ENCODE peak calls at places on chromosomes 1 and 21, in five cellular contexts. H is endothelial cell of umbilical vein, V is colonic mucosa, N is sigmoid colon, R is psoas muscle. E is an unnamed sample.

GRCh38 chr1:173297798-173298391 is 90.8 kb upstream of the TNFSF4 start:
- DNase-seq in H (peak; percentile 1), V (no peak), N (no peak), R (no peak), E (no peak)

GRCh38 chr1:223706077-223706988 is 6.0 kb upstream of the CAPN2 start:
- DNase-seq in H (peak; percentile 22), V (peak; percentile 60), N (no peak), R (no peak), E (no peak)

GRCh38 chr1:26132825-26133167 is 21.2 kb downstream of the PDIK1L start:
- DNase-seq in H (no peak), V (no peak), N (no peak), R (no peak), E (no peak)

GRCh38 chr21:37552496-37553399 is 186.2 kb downstream of the DYRK1A start:
- DNase-seq in H (no peak), V (no peak), N (peak; percentile 47), R (peak; percentile 78), E (no peak)

GRCh38 chr1:156970017-156970416 is 49.6 kb downstream of the LRRC71 start:
- DNase-seq in H (no peak), V (no peak), N (no peak), R (no peak), E (no peak)

GRCh38 chr21:19523731-19524130 is 1120.1 kb upstream of the TMPRSS15 start:
- DNase-seq in H (no peak), V (no peak), N (no peak), R (no peak), E (no peak)

GRCh38 chr1:38064232-38064903 is 17.8 kb upstream of the POU3F1 start:
- DNase-seq in H (no peak), V (no peak), N (no peak), R (no peak), E (no peak)

GRCh38 chr1:222048030-222048632 is 306.2 kb upstream of the DUSP10 start:
- DNase-seq in H (no peak), V (no peak), N (no peak), R (no peak), E (no peak)

GRCh38 chr1:46289976-46290375 is 13.4 kb downstream of the LRRC41 start:
- DNase-seq in H (no peak), V (no peak), N (no peak), R (no peak), E (no peak)

GRCh38 chr1:42940851-42941639 is 17.6 kb downstream of the SLC2A1 start:
- DNase-seq in H (peak; percentile 96), V (no peak), N (no peak), R (peak; percentile 42), E (no peak)

GRCh38 chr1:37865348-37866119 is 6.1 kb upstream of the MTF1 start:
- DNase-seq in H (no peak), V (no peak), N (no peak), R (no peak), E (no peak)

GRCh38 chr1:98107256-98107655 is 186.4 kb upstream of the DPYD start:
- DNase-seq in H (no peak), V (no peak), N (no peak), R (no peak), E (no peak)

GRCh38 chr1:153659175-153659534 is 652 bp downstream of the SNAPIN start:
- DNase-seq in H (no peak), V (no peak), N (no peak), R (no peak), E (no peak)

GRCh38 chr21:45001134-45002095 is 61.6 kb downstream of the SLX9 start:
- DNase-seq in H (peak; percentile 76), V (no peak), N (peak; percentile 94), R (peak; percentile 93), E (peak; percentile 74)

GRCh38 chr1:154221815-154222081 is 993 bp downstream of the UBAP2L start:
- DNase-seq in H (peak; percentile 61), V (no peak), N (no peak), R (no peak), E (no peak)

GRCh38 chr1:117059334-117059677 is 820 bp upstream of the TTF2 start:
- DNase-seq in H (no peak), V (peak; percentile 84), N (no peak), R (peak; percentile 60), E (peak; percentile 82)

GRCh38 chr1:26277719-26278118 is 2.2 kb upstream of the SH3BGRL3 start:
- DNase-seq in H (no peak), V (no peak), N (no peak), R (no peak), E (no peak)

GRCh38 chr1:183461350-183461749 is 10.9 kb upstream of the SMG7 start:
- DNase-seq in H (no peak), V (peak; percentile 58), N (no peak), R (no peak), E (no peak)

GRCh38 chr21:41379901-41380300 is 18.1 kb downstream of the MX2 start:
- DNase-seq in H (no peak), V (no peak), N (no peak), R (no peak), E (no peak)

GRCh38 chr1:189775343-189775742 is 702.3 kb downstream of the BRINP3 start:
- DNase-seq in H (peak; percentile 3), V (no peak), N (no peak), R (no peak), E (no peak)

GRCh38 chr1:20484526-20485462 is 1.2 kb downstream of the CAMK2N1 start:
- DNase-seq in H (peak; percentile 43), V (peak; percentile 51), N (peak; percentile 71), R (no peak), E (peak; percentile 75)

GRCh38 chr1:238690415-238690814 is 696.0 kb upstream of the CHRM3 start:
- DNase-seq in H (no peak), V (no peak), N (no peak), R (no peak), E (no peak)

GRCh38 chr1:117631361-117631760 is 25.5 kb downstream of the TENT5C start:
- DNase-seq in H (no peak), V (no peak), N (no peak), R (no peak), E (no peak)

GRCh38 chr1:63198921-63199530 is 123.3 kb upstream of the FOXD3 start:
- DNase-seq in H (no peak), V (no peak), N (no peak), R (no peak), E (no peak)

GRCh38 chr1:223844962-223845809 is 561 bp downstream of the TP53BP2 start:
- DNase-seq in H (peak; percentile 87), V (peak; percentile 57), N (peak; percentile 80), R (peak; percentile 81), E (peak; percentile 87)

GRCh38 chr1:8815582-8816285 is 1.7 kb downstream of the RERE start:
- DNase-seq in H (peak; percentile 65), V (peak; percentile 40), N (no peak), R (no peak), E (no peak)

GRCh38 chr1:165075725-165076370 is 280.7 kb downstream of the LMX1A start:
- DNase-seq in H (peak; percentile 24), V (no peak), N (no peak), R (no peak), E (no peak)

GRCh38 chr1:100463809-100464424 is 74.0 kb upstream of the GPR88 start:
- DNase-seq in H (peak; percentile 48), V (peak; percentile 45), N (peak; percentile 82), R (peak; percentile 63), E (peak; percentile 41)

GRCh38 chr1:32406629-32407111 is 12.4 kb upstream of the BSDC1 start:
- DNase-seq in H (no peak), V (no peak), N (no peak), R (no peak), E (no peak)

GRCh38 chr1:217088521-217089221 is 365.4 kb upstream of the ESRRG start:
- DNase-seq in H (no peak), V (no peak), N (no peak), R (no peak), E (no peak)

GRCh38 chr1:74835046-74835445 is 102.1 kb downstream of the TYW3 start:
- DNase-seq in H (no peak), V (no peak), N (no peak), R (no peak), E (no peak)

GRCh38 chr1:114510235-114511047 is 562 bp downstream of the TRIM33 start:
- DNase-seq in H (peak; percentile 62), V (peak; percentile 61), N (peak; percentile 72), R (peak; percentile 63), E (peak; percentile 67)

GRCh38 chr1:168892945-168893344 is 163.9 kb upstream of the DPT start:
- DNase-seq in H (no peak), V (no peak), N (no peak), R (no peak), E (no peak)

GRCh38 chr1:183910780-183911179 is 105.9 kb downstream of the RGL1 start:
- DNase-seq in H (no peak), V (no peak), N (no peak), R (no peak), E (no peak)

DNA sequence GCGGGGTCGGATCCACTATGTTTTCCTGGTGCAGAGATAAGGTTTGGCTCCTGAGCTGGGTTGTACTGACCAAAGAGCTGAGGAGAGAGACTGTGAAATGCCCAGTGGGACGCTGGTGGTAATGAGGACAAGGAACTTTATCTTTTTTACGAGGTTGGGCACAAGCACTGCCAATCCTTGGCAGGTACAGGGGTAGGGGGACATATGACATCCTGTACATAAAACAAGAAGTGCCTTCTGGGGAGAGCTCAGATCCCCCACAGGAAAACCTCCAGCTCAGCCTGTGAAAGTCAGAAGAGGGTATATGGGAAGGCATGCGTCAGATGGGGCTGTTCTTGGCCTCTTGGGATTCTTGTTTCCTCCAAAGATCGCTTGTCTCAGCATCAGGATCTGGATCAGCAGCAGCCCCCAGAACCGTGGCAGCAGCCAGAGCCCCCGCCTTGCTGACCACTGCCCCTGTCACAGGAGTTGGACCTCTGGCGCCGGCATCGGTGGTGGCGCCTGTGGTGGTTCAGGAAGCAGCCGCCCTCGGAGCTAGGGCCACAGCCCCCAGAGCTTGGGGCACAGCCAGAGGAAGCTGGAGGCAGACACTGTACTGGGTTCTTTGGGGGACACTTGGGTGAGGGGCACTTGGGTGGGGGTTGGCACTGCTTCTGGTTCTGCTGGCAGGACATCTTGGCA is 905 bp downstream of the LCE3E start:
- DNase-seq in H (no peak), V (no peak), N (no peak), R (no peak), E (no peak)
- H3K9me3 ChIP-seq in H (no peaks in the 10 kb centered on the region), V (no peaks in the 10 kb centered on the region), N (peaks cover 9% of the 10 kb centered on the region), R (peaks cover 11% of the 10 kb centered on the region), E (no peaks in the 10 kb centered on the region)

GRCh38 chr1:41381691-41382530 is 20.7 kb downstream of the FOXO6 start:
- DNase-seq in H (peak; percentile 17), V (peak; percentile 43), N (peak; percentile 83), R (peak; percentile 67), E (no peak)
- H3K27me3 ChIP-seq in H (peaks cover 6% of the 10 kb centered on the region), V (peaks cover 20% of the 10 kb centered on the region), N (no peaks in the 10 kb centered on the region), R (no peaks in the 10 kb centered on the region), E (no peaks in the 10 kb centered on the region)

GRCh38 chr1:158049867-158050266 is 56.4 kb downstream of the KIRREL1 start:
- DNase-seq in H (no peak), V (no peak), N (no peak), R (no peak), E (no peak)
- H3K27ac ChIP-seq in H (no peak overlapping the region), V (no peak overlapping the region), N (peak overlapping the region; percentile 41), R (no peak overlapping the region), E (no peak overlapping the region)

GRCh38 chr1:2999571-2999970 is 21.7 kb upstream of the ACTRT2 start:
- DNase-seq in H (no peak), V (no peak), N (peak; percentile 39), R (no peak), E (no peak)

GRCh38 chr1:3001471-3002348 is 19.6 kb upstream of the ACTRT2 start:
- DNase-seq in H (no peak), V (no peak), N (peak; percentile 47), R (no peak), E (no peak)

GRCh38 chr1:3002349-3003038 is 18.8 kb upstream of the ACTRT2 start:
- DNase-seq in H (no peak), V (no peak), N (peak; percentile 52), R (peak; percentile 41), E (no peak)

GRCh38 chr1:3000214-3000613 is 21.1 kb upstream of the ACTRT2 start:
- DNase-seq in H (no peak), V (no peak), N (peak; percentile 55), R (no peak), E (no peak)

GRCh38 chr1:3000671-3001470 is 20.4 kb upstream of the ACTRT2 start:
- DNase-seq in H (no peak), V (no peak), N (peak; percentile 40), R (no peak), E (peak; percentile 60)
- H3K9me3 ChIP-seq in H (no peaks in the 10 kb centered on the region), V (no peaks in the 10 kb centered on the region), N (no peaks in the 10 kb centered on the region), R (no peaks in the 10 kb centered on the region), E (no peaks in the 10 kb centered on the region)